ENCODE peak calls at places on chromosomes 4 and X, in eight cellular contexts. K is transverse colon; B is neuronal stem cell; H is CD4-positive, CD25-positive, alpha-beta regulatory T cell; Y is small intestine; J is right atrium auricular region; O is GM12878; V is tibial artery. Q is an unnamed sample.

GRCh38 chr4:121711263-121712000 is 14.7 kb upstream of the ANXA5 start:
- DNase-seq in Y (no peak), K (peak; percentile 73), V (peak; percentile 89), J (peak; percentile 93), O (no peak), H (no peak), B (peak; percentile 86), Q (peak; percentile 84)

GRCh38 chrX:10769165-10769564 is 148.8 kb upstream of the MID1 start:
- DNase-seq in H (peak; percentile 1), K (no peak), V (no peak), Y (no peak), O (no peak), B (peak; percentile 24), J (no peak), Q (no peak)

GRCh38 chr4:153909672-153910071 is 120.8 kb upstream of the SFRP2 start:
- DNase-seq in J (no peak), V (no peak), B (no peak), Y (no peak), H (no peak), O (no peak), K (no peak), Q (no peak)

GRCh38 chr4:76582074-76582816 is 147.2 kb downstream of the SHROOM3 start:
- DNase-seq in J (no peak), Y (no peak), K (no peak), V (no peak), B (no peak), H (no peak), O (no peak), Q (peak; percentile 39)

GRCh38 chr4:25376754-25377571 is at the start of gene ANAPC4:
- DNase-seq in B (peak; percentile 83), J (peak; percentile 90), Y (peak; percentile 95), H (peak; percentile 97), K (peak; percentile 99), V (peak; percentile 93), O (peak; percentile 69), Q (peak; percentile 96)

GRCh38 chrX:9902651-9903050 is 64.5 kb upstream of the CLDN34 start:
- DNase-seq in B (no peak), O (no peak), H (no peak), J (no peak), V (no peak), K (no peak), Y (no peak), Q (no peak)

GRCh38 chrX:109399831-109400230 is 82.1 kb downstream of the GUCY2F start:
- DNase-seq in B (peak; percentile 15), V (no peak), Y (no peak), H (no peak), J (no peak), O (no peak), K (no peak), Q (no peak)

GRCh38 chr4:136927172-136927571 is 605.1 kb downstream of the PCDH18 start:
- DNase-seq in H (no peak), B (no peak), V (no peak), J (no peak), O (no peak), K (no peak), Y (no peak), Q (no peak)

GRCh38 chr4:8152865-8153257 is 5.8 kb downstream of the ABLIM2 start:
- DNase-seq in H (no peak), O (no peak), B (no peak), K (no peak), J (no peak), V (no peak), Y (no peak), Q (peak; percentile 48)

GRCh38 chr4:107318078-107318477 is 282.0 kb upstream of the DKK2 start:
- DNase-seq in H (no peak), O (no peak), V (no peak), K (no peak), J (no peak), B (no peak), Y (no peak), Q (no peak)

GRCh38 chrX:129653985-129654651 is 638 bp downstream of the APLN start:
- DNase-seq in O (no peak), H (peak; percentile 30), B (no peak), V (no peak), J (peak; percentile 57), Y (peak; percentile 18), K (no peak), Q (peak; percentile 28)

GRCh38 chr4:107519057-107519456 is 201.0 kb downstream of the PAPSS1 start:
- DNase-seq in H (peak; percentile 4), Y (no peak), B (peak; percentile 11), K (peak; percentile 15), V (no peak), O (no peak), J (no peak), Q (peak; percentile 58)

GRCh38 chr4:158578476-158578875 is 56.8 kb downstream of the RXFP1 start:
- DNase-seq in V (no peak), J (no peak), Y (peak; percentile 13), B (no peak), H (no peak), K (no peak), O (no peak), Q (no peak)

GRCh38 chrX:21374994-21375794 is 976 bp downstream of the CNKSR2 start:
- DNase-seq in O (no peak), Y (no peak), V (no peak), K (no peak), H (peak; percentile 27), B (peak; percentile 0), J (no peak), Q (peak; percentile 14)

GRCh38 chr4:21512351-21512750 is 436.2 kb downstream of the KCNIP4 start:
- DNase-seq in Y (no peak), O (no peak), H (peak; percentile 2), V (no peak), J (no peak), K (no peak), B (peak; percentile 23), Q (peak; percentile 40)

GRCh38 chr4:126958482-126958881 is 674.3 kb upstream of the INTU start:
- DNase-seq in V (no peak), K (no peak), O (no peak), B (no peak), J (no peak), H (no peak), Y (no peak), Q (no peak)

DNA sequence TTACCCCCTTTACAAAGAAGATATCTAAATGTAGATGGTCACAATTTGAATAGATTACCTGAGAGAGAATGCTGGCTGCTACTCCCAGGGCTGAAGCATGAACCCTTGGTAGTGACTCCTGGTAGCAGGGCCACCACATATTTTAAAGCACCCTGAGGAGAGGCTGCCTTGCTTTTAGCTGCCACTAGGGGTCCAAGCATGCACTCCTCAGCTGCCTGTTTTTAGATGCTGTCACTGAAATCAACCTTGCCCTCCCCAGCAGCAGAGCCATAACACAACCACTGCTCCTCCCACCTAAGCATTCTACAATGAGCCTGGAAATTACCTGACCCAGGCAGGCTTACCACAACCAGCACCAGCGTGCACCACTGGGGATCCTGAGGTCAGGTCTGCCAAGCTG is 850.9 kb downstream of the FAM133A start:
- DNase-seq in H (no peak), J (no peak), B (no peak), V (no peak), K (no peak), O (no peak), Y (no peak), Q (no peak)
- H3K4me3 ChIP-seq in H (no peak overlapping the region), J (no peak overlapping the region), B (no peak overlapping the region), V (no peak overlapping the region), K (no peak overlapping the region), O (no peak overlapping the region), Y (no peak overlapping the region), Q (no peak overlapping the region)

DNA sequence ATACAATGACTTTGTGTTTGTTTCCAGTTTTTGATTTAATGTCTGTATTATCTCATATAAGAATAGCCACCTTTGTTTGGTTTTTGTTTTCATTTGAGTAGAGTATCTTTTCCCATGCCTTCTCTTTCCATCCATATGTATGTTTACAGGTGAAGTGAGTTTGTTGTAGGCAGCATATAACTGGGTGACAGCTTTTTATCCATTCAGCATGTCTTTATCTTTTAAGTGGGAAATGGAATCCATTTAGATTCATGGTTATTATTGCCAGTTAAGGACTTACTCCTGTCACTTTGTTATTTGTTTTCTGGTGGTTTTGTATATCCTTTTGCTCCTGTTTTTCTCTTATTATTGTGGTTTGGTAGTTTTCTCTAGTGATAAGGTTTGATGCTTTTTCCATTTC is 34.3 kb downstream of the SCLT1 start:
- DNase-seq in V (no peak), B (no peak), O (no peak), H (no peak), K (no peak), J (no peak), Y (no peak), Q (no peak)
- H3K9me3 ChIP-seq in V (peaks cover 9% of the 10 kb centered on the region), B (peaks cover 67% of the 10 kb centered on the region), O (peaks cover 41% of the 10 kb centered on the region), H (peaks cover 77% of the 10 kb centered on the region), K (peaks cover 88% of the 10 kb centered on the region), J (peaks cover 93% of the 10 kb centered on the region), Y (peaks cover 2% of the 10 kb centered on the region), Q (no peaks in the 10 kb centered on the region)

GRCh38 chrX:115625577-115626301 is 64.8 kb downstream of the PLS3 start:
- DNase-seq in J (no peak), V (no peak), O (no peak), K (no peak), H (no peak), B (no peak), Y (no peak), Q (no peak)
- H3K4me3 ChIP-seq in J (no peak overlapping the region), V (no peak overlapping the region), O (no peak overlapping the region), K (no peak overlapping the region), H (no peak overlapping the region), B (no peak overlapping the region), Y (no peak overlapping the region), Q (no peak overlapping the region)

GRCh38 chr4:15742637-15743036 is 35.5 kb upstream of the CD38 start:
- DNase-seq in Y (peak; percentile 33), O (no peak), K (no peak), V (no peak), B (no peak), J (no peak), H (no peak), Q (no peak)

GRCh38 chr4:15744016-15744415 is 34.1 kb upstream of the CD38 start:
- DNase-seq in J (no peak), H (no peak), Y (no peak), V (no peak), K (no peak), O (no peak), B (no peak), Q (no peak)

GRCh38 chr4:15738877-15739276 is 36.0 kb downstream of the BST1 start:
- DNase-seq in V (no peak), H (no peak), Y (no peak), B (no peak), O (no peak), K (no peak), J (no peak), Q (no peak)

GRCh38 chr4:15742083-15742582 is 36.0 kb upstream of the CD38 start:
- DNase-seq in B (no peak), V (no peak), Y (no peak), H (no peak), K (no peak), J (no peak), O (no peak), Q (no peak)

DNA sequence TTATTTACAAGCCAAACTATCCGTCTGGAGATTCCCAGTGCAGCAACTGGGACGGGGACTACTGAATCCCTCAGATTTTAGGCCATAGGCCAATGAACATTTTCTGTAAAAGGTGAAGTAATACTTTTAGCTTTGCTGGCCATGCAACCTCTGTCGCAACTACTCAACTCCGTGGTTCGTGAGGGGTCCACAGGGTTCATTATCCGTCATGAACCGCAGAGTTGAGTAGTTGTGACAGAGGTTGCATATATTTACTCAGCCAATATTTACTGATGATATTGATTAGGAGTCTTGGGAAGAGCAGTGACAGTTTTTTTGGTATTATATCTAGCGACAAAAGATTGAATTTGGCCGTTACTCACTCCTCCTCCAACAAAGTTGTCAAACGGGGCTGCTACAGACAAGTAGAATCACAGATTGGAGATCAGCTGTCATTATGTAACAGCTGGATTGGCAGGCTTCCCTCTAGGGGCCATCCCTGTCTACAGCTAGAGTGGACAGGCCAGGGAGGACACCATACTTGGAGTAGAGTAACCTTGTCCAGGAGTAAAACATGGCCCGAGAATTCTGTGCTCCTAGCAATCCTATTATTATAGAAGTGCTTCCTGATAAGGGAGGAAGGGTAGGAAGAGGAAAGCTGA is 37.2 kb upstream of the CD38 start:
- DNase-seq in Y (no peak), K (no peak), O (no peak), B (no peak), J (no peak), V (no peak), H (no peak), Q (no peak)
- H3K9me3 ChIP-seq in Y (no peaks in the 10 kb centered on the region), K (no peaks in the 10 kb centered on the region), O (no peaks in the 10 kb centered on the region), B (peaks cover 3% of the 10 kb centered on the region), J (peaks cover 10% of the 10 kb centered on the region), V (no peaks in the 10 kb centered on the region), H (peaks cover 9% of the 10 kb centered on the region), Q (no peaks in the 10 kb centered on the region)